ENCODE peak calls at places on chromosomes 12 and 14, in five cellular contexts. I, H, M, Z and N are unnamed samples.

GRCh38 chr14:53183611-53184010 is 30.5 kb upstream of the DDHD1 start:
- DNase-seq in I (no peak), H (no peak), M (no peak), Z (no peak), N (no peak)

GRCh38 chr14:61077946-61078738 is 97.1 kb downstream of the SLC38A6 start:
- DNase-seq in I (no peak), H (no peak), M (no peak), Z (no peak), N (no peak)

GRCh38 chr12:26090853-26091510 is 33.9 kb downstream of the BHLHE41 start:
- DNase-seq in I (no peak), H (no peak), M (no peak), Z (no peak), N (no peak)

GRCh38 chr12:109781668-109782321 is 51.4 kb downstream of the TRPV4 start:
- DNase-seq in I (no peak), H (no peak), M (no peak), Z (no peak), N (no peak)

GRCh38 chr12:6072302-6072752 is 52.1 kb downstream of the VWF start:
- DNase-seq in I (no peak), H (no peak), M (no peak), Z (no peak), N (no peak)

GRCh38 chr12:570237-570925 is 92.9 kb downstream of the NINJ2 start:
- DNase-seq in I (no peak), H (no peak), M (no peak), Z (no peak), N (no peak)

GRCh38 chr12:109717390-109718357 is 4.0 kb downstream of the FAM222A start:
- DNase-seq in I (no peak), H (no peak), M (no peak), Z (no peak), N (no peak)

GRCh38 chr12:22459872-22460490 is 84.4 kb downstream of the C2CD5 start:
- DNase-seq in I (no peak), H (no peak), M (no peak), Z (no peak), N (no peak)

GRCh38 chr14:73722581-73722980 is 8.4 kb upstream of the PNMA1 start:
- DNase-seq in I (no peak), H (no peak), M (no peak), Z (peak; percentile 53), N (no peak)

GRCh38 chr12:14954269-14954668 is 7.1 kb downstream of the ARHGDIB start:
- DNase-seq in I (no peak), H (no peak), M (no peak), Z (no peak), N (no peak)

GRCh38 chr12:94336201-94336915 is 123.3 kb downstream of the CEP83 start:
- DNase-seq in I (no peak), H (no peak), M (no peak), Z (no peak), N (no peak)

GRCh38 chr12:124361074-124361965 is 66.4 kb downstream of the RFLNA start:
- DNase-seq in I (no peak), H (no peak), M (no peak), Z (no peak), N (no peak)

GRCh38 chr12:26271889-26272492 is 76.6 kb downstream of the SSPN start:
- DNase-seq in I (no peak), H (no peak), M (no peak), Z (no peak), N (no peak)

GRCh38 chr14:49977126-49977841 is 84.4 kb downstream of the ARF6 start:
- DNase-seq in I (no peak), H (no peak), M (no peak), Z (no peak), N (no peak)

GRCh38 chr12:14307004-14307403 is 58.5 kb upstream of the ATF7IP start:
- DNase-seq in I (no peak), H (no peak), M (no peak), Z (no peak), N (no peak)

GRCh38 chr14:75861161-75861621 is 120.6 kb downstream of the TGFB3 start:
- DNase-seq in I (no peak), H (no peak), M (no peak), Z (no peak), N (no peak)

GRCh38 chr12:112294793-112295192 is 87.4 kb downstream of the HECTD4 start:
- DNase-seq in I (no peak), H (no peak), M (no peak), Z (no peak), N (no peak)

GRCh38 chr14:105316968-105317498 is 2.5 kb downstream of the PACS2 start:
- DNase-seq in I (no peak), H (no peak), M (no peak), Z (no peak), N (no peak)

GRCh38 chr14:90088160-90088559 is 26.4 kb downstream of the KCNK13 start:
- DNase-seq in I (no peak), H (no peak), M (no peak), Z (no peak), N (no peak)

GRCh38 chr12:53476769-53477209 is 22.5 kb downstream of the MAP3K12 start:
- DNase-seq in I (no peak), H (no peak), M (no peak), Z (no peak), N (no peak)

GRCh38 chr14:50813544-50813863 is 17.5 kb downstream of the NIN start:
- DNase-seq in I (no peak), H (no peak), M (no peak), Z (peak; percentile 4), N (no peak)

GRCh38 chr14:70714055-70714550 is 72.4 kb downstream of the TTC9 start:
- DNase-seq in I (no peak), H (no peak), M (no peak), Z (no peak), N (peak; percentile 25)

GRCh38 chr14:103136388-103137271 is 13.4 kb downstream of the TNFAIP2 start:
- DNase-seq in I (no peak), H (no peak), M (no peak), Z (no peak), N (no peak)

GRCh38 chr12:94416613-94417012 is 43.1 kb downstream of the CEP83 start:
- DNase-seq in I (no peak), H (no peak), M (no peak), Z (no peak), N (no peak)

GRCh38 chr12:70365398-70365647 is 767 bp upstream of the KCNMB4 start:
- DNase-seq in I (no peak), H (no peak), M (no peak), Z (no peak), N (no peak)

GRCh38 chr12:117342682-117343081 is 18.7 kb downstream of the NOS1 start:
- DNase-seq in I (no peak), H (no peak), M (no peak), Z (no peak), N (no peak)